ENCODE peak calls at places on chromosomes 2 and 18, in five cellular contexts. T, N, B, W and J are unnamed samples.
A peak's percentile ranks its signal among the peaks of the same experiment; 100 is the strongest.

GRCh38 chr2:163077241-163077640 is 238.7 kb upstream of the KCNH7 start:
- DNase-seq in B (no peak), W (peak; percentile 12), N (no peak), T (no peak), J (peak; percentile 9)

GRCh38 chr18:23263551-23264235 is 128.4 kb downstream of the CABLES1 start:
- DNase-seq in B (no peak), W (no peak), N (no peak), T (no peak), J (no peak)

GRCh38 chr2:63792523-63792922 is 49.2 kb upstream of the UGP2 start:
- DNase-seq in N (no peak), W (peak; percentile 70), T (no peak), B (peak; percentile 94), J (no peak)

GRCh38 chr2:152548111-152548875 is 169.0 kb downstream of the PRPF40A start:
- DNase-seq in B (peak; percentile 35), W (no peak), T (no peak), N (no peak), J (no peak)

GRCh38 chr2:186044761-186045160 is 306.2 kb downstream of the FSIP2 start:
- DNase-seq in T (no peak), N (no peak), W (no peak), B (no peak), J (no peak)

GRCh38 chr2:31865215-31865614 is 145.6 kb downstream of the MEMO1 start:
- DNase-seq in W (no peak), N (no peak), B (no peak), T (no peak), J (no peak)

GRCh38 chr2:219630770-219631405 is 3.5 kb downstream of the SLC4A3 start:
- DNase-seq in W (peak; percentile 20), N (no peak), T (no peak), B (no peak), J (no peak)

GRCh38 chr2:37231251-37232130 is at the start of the genes CEBPZ and NDUFAF7:
- DNase-seq in B (peak; percentile 94), T (peak; percentile 85), N (peak; percentile 83), W (peak; percentile 96), J (peak; percentile 74)

DNA sequence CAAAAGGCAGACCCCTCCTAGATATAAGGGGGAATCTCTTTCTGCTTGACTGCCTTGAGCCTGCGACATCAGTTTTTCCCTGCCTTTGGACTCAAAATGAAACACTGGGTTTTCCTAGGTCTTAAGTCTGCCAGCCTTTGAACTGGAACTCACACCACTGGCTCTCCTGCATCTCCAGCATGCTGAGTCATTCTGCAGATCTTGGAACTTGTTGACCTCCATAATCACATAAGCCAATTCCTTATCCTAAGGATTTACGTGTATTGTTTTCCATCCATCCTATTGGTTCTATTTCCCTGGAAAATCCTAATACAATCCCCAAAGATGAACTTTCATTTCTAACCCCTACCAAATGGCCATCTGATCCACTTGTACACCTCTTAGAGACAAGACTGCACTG is 88.0 kb downstream of the AFF3 start:
- DNase-seq in W (no peak), B (no peak), N (no peak), T (no peak), J (no peak)
- H3K4ac ChIP-seq in W (no peak overlapping the region), B (peak overlapping the region; percentile 47), N (no peak overlapping the region), T (no peak overlapping the region), J (no peak overlapping the region)

GRCh38 chr2:112625474-112626114 is 20.1 kb upstream of the SLC20A1 start:
- DNase-seq in B (no peak), N (no peak), T (no peak), W (no peak), J (no peak)

GRCh38 chr2:112629823-112630222 is 15.9 kb upstream of the SLC20A1 start:
- DNase-seq in N (no peak), W (no peak), T (no peak), B (no peak), J (no peak)

GRCh38 chr2:112629224-112629623 is 16.5 kb upstream of the SLC20A1 start:
- DNase-seq in N (no peak), T (no peak), B (no peak), W (no peak), J (no peak)

GRCh38 chr2:112626604-112627059 is 19.1 kb upstream of the SLC20A1 start:
- DNase-seq in W (peak; percentile 58), T (peak; percentile 62), B (peak; percentile 68), N (peak; percentile 65), J (no peak)

DNA sequence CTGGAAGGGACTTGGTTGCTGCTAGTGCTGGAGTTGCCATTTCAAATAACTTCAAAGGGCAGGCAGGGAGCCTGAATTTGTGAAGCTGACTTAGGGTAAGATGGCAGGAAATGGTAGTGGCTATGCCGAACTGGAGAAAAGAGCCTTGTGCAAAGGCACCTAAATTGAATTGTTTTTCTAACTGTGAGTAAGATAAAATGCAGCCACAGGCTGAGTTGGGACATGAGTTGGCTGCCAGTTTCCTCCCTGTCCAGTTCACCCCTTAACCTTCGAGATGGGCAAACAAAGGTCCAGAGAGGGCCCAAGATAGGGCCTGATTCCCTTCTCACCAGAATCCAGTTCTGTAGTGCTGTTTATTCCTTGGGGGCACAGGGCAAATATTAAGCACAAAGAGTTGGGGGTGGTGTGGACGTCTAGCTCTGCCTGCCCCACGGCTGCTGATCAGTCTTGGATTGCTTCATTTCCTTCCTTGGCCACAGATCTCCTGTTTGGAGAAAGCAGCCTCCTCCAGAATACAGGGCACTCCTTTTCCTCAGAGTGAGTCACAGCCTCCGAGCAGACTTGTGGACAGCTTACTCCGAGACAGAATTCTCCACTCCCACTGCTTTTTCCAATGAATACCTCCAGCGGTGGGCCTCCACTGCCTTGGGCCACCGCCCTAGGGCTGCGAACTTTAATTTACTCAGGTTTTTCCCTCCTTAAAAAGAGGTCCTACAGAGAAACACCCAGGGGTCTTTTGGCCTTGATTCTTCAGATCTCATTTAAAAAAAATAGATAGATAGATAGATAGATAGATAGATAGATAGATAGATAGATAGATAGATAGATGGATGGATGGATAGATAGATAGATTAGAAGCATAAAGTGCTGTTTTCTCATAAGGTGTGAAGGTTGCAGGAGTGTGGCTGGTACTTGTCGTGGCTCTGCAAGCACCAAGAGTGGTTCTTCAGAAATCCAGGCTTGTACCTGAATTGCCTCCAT is 18.4 kb upstream of the SLC20A1 start:
- DNase-seq in W (no peak), N (no peak), T (no peak), B (peak; percentile 97), J (no peak)
- H3K4ac ChIP-seq in W (no peak overlapping the region), N (no peak overlapping the region), T (no peak overlapping the region), B (peak overlapping the region; percentile 99), J (no peak overlapping the region)

GRCh38 chr2:157837851-157838441 is 38.2 kb downstream of the ACVR1 start:
- DNase-seq in W (no peak), B (peak; percentile 67), N (no peak), T (no peak), J (no peak)
- H3K4ac ChIP-seq in W (no peak overlapping the region), B (peak overlapping the region; percentile 89), N (no peak overlapping the region), T (no peak overlapping the region), J (no peak overlapping the region)

DNA sequence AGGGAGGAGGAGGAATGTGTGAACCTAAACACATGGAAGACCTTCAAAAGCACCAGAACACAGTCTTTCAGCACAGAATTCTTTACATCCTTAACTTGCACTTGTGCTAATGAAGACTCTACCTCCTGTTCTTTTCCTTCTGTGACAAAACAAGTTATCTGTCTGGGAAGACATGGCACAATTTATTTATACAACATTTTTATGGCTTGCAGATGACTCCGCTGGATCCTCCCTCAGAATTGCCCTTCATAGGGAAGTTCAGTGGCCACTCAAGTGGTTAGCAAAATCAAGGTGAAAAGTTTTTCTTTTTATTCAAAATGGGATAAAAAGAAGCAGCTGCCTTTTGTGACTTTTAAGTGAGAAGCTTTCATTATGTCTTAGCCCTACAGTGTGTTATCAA is 21.4 kb downstream of the BCL2L11 start:
- DNase-seq in B (no peak), N (no peak), T (no peak), W (no peak), J (no peak)
- H3K4ac ChIP-seq in B (no peak overlapping the region), N (no peak overlapping the region), T (no peak overlapping the region), W (no peak overlapping the region), J (no peak overlapping the region)

DNA sequence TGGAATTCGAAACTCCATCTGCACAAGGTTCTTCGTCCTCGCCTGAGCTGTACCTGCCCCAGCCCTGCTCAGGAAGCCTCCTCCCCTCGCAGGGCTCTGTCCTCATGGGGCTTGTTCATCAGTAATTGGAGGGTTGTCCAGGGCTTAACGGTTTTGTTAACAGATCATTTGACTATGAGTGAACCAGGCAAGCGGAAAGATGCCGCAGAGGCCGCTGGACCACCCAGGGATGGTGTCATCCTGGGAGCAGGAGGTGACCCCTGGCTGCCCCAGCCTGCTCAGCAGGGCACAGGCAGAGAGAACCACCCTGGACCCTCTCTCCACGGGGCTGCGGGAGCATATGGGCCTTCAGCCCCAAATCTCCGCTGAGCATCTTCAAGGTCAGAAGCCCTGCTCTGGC is 264.3 kb downstream of the KLHL29 start:
- DNase-seq in W (no peak), T (no peak), B (no peak), N (no peak), J (peak; percentile 32)
- H3K4ac ChIP-seq in W (no peak overlapping the region), T (no peak overlapping the region), B (no peak overlapping the region), N (no peak overlapping the region), J (no peak overlapping the region)

GRCh38 chr2:62267687-62268086 is 71.8 kb downstream of the B3GNT2 start:
- DNase-seq in T (no peak), B (no peak), W (no peak), N (no peak), J (no peak)

GRCh38 chr2:62270728-62271127 is 74.8 kb downstream of the B3GNT2 start:
- DNase-seq in N (no peak), T (no peak), W (no peak), B (peak; percentile 11), J (no peak)

GRCh38 chr2:62265116-62265515 is 69.2 kb downstream of the B3GNT2 start:
- DNase-seq in N (no peak), W (no peak), T (no peak), B (no peak), J (no peak)

GRCh38 chr2:62263076-62263475 is 67.2 kb downstream of the B3GNT2 start:
- DNase-seq in T (no peak), B (no peak), W (no peak), N (no peak), J (no peak)

DNA sequence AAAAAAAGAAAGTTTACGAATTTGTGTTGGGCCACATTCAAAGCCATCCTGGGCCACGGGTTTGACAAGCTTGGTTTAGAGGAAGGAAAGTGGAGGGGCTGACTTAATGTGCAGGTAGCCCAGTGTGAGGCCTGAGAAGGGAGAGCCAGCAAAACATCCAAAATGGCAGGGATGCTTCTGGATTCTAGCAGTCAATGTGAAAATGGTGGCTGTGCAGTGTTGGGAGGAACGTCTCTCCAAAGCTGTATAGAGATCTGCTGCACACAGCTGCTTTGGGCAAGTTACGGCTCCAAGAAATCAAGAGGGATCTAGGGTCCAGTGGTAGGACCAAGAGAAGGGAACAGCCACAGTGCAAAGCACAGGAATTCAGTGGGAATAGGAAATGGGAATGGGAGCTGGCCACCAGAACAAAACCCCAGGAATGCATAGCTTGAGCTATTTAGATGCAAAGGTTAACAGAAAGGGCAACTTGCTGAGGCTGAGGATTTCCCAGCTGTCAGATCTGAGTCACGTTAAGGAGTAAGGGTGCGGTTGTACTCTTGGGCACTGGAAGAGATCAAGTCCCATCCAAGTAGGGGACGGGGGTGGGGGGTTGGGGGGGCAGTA is 70.6 kb downstream of the B3GNT2 start:
- DNase-seq in B (peak; percentile 76), N (peak; percentile 51), T (peak; percentile 63), W (peak; percentile 27), J (no peak)
- H3K4ac ChIP-seq in B (no peak overlapping the region), N (no peak overlapping the region), T (no peak overlapping the region), W (no peak overlapping the region), J (no peak overlapping the region)